ENCODE peak calls at places on chromosomes 2 and 18, in nine cellular contexts. M is tibial artery; E is NCI-H524 treated with DMSO at 0.1 percent for 48 hours; Q is stimulated activated CD4-positive, alpha-beta T cell treated with anti-CD3 and anti-CD28 coated beads, TNF-alpha, amount 100 ng/mL, for 48 hours; S is left ventricle myocardium inferior; F is left ventricle myocardium superior; V is pulmonary artery endothelial cell; W is putamen; T is cerebellum. C is an unnamed sample.
A peak's percentile ranks its signal among the peaks of the same experiment; 100 is the strongest.

GRCh38 chr2:241545113-241545512 is 13.4 kb upstream of the BOK start:
- DNase-seq in M (no peak), E (no peak), Q (no peak), S (no peak), F (peak; percentile 10), V (no peak), W (no peak), T (no peak), C (no peak)

GRCh38 chr2:199911052-199911876 is at the start of gene C2orf69:
- DNase-seq in M (peak; percentile 96), E (peak; percentile 93), Q (peak; percentile 94), S (peak; percentile 96), F (peak; percentile 96), V (peak; percentile 90), W (peak; percentile 97), T (peak; percentile 97), C (peak; percentile 95)

GRCh38 chr2:79721966-79722365 is 209.1 kb downstream of the CTNNA2 start:
- DNase-seq in M (no peak), E (no peak), Q (no peak), S (no peak), F (no peak), V (no peak), W (no peak), T (no peak), C (no peak)

GRCh38 chr18:43060020-43060419 is 55.5 kb downstream of the RIT2 start:
- DNase-seq in M (no peak), E (no peak), Q (no peak), S (no peak), F (no peak), V (no peak), W (no peak), T (no peak), C (no peak)

GRCh38 chr2:181949047-181949446 is 36.6 kb upstream of the PPP1R1C start:
- DNase-seq in M (no peak), E (no peak), Q (no peak), S (no peak), F (no peak), V (no peak), W (no peak), T (no peak), C (no peak)

GRCh38 chr2:75562513-75562864 is 1.8 kb upstream of the EVA1A start:
- DNase-seq in M (no peak), E (no peak), Q (no peak), S (no peak), F (no peak), V (no peak), W (no peak), T (no peak), C (no peak)

GRCh38 chr2:1268034-1268433 is 145.2 kb upstream of the TPO start:
- DNase-seq in M (no peak), E (no peak), Q (no peak), S (no peak), F (no peak), V (no peak), W (no peak), T (no peak), C (no peak)

GRCh38 chr2:236177967-236178909 is 10.1 kb upstream of the GBX2 start:
- DNase-seq in M (peak; percentile 45), E (peak; percentile 34), Q (no peak), S (peak; percentile 58), F (peak; percentile 73), V (no peak), W (no peak), T (peak; percentile 44), C (peak; percentile 86)

GRCh38 chr2:73907840-73908452 is 15.1 kb downstream of the ACTG2 start:
- DNase-seq in M (no peak), E (no peak), Q (no peak), S (no peak), F (no peak), V (no peak), W (no peak), T (no peak), C (peak; percentile 71)

GRCh38 chr18:63192885-63193349 is 126.7 kb downstream of the BCL2 start:
- DNase-seq in M (no peak), E (no peak), Q (no peak), S (no peak), F (no peak), V (no peak), W (no peak), T (no peak), C (no peak)

GRCh38 chr2:75047907-75048625 is 89.6 kb downstream of the POLE4 start:
- DNase-seq in M (peak; percentile 26), E (no peak), Q (no peak), S (no peak), F (no peak), V (no peak), W (no peak), T (no peak), C (no peak)

GRCh38 chr2:38997784-38998183 is 108.1 kb downstream of the ARHGEF33 start:
- DNase-seq in M (peak; percentile 26), E (no peak), Q (no peak), S (no peak), F (no peak), V (peak; percentile 57), W (no peak), T (no peak), C (no peak)

GRCh38 chr2:210366675-210367080 is 51.7 kb upstream of the MYL1 start:
- DNase-seq in M (no peak), E (peak; percentile 31), Q (no peak), S (no peak), F (no peak), V (no peak), W (no peak), T (no peak), C (no peak)

GRCh38 chr2:219454217-219454616 is 19.6 kb downstream of the SPEG start:
- DNase-seq in M (no peak), E (no peak), Q (no peak), S (no peak), F (no peak), V (no peak), W (no peak), T (no peak), C (no peak)

GRCh38 chr2:134391751-134392160 is 137.9 kb downstream of the MGAT5 start:
- DNase-seq in M (no peak), E (no peak), Q (no peak), S (no peak), F (no peak), V (no peak), W (no peak), T (no peak), C (no peak)

GRCh38 chr2:119173556-119174060 is 15.1 kb upstream of the C1QL2 start:
- DNase-seq in M (no peak), E (no peak), Q (no peak), S (no peak), F (no peak), V (no peak), W (no peak), T (no peak), C (no peak)

GRCh38 chr2:177334940-177335543 is 57.5 kb upstream of the AGPS start:
- DNase-seq in M (no peak), E (no peak), Q (no peak), S (no peak), F (no peak), V (no peak), W (peak; percentile 61), T (peak; percentile 47), C (peak; percentile 59)

GRCh38 chr18:57150828-57151227 is 3.9 kb downstream of the BOD1L2 start:
- DNase-seq in M (no peak), E (no peak), Q (no peak), S (no peak), F (peak; percentile 30), V (no peak), W (no peak), T (peak; percentile 38), C (peak; percentile 72)

GRCh38 chr2:176432439-176432838 is 163.2 kb downstream of the MTX2 start:
- DNase-seq in M (no peak), E (no peak), Q (no peak), S (no peak), F (no peak), V (no peak), W (no peak), T (no peak), C (no peak)

GRCh38 chr2:88626171-88627054 is 851 bp downstream of the EIF2AK3 start:
- DNase-seq in M (peak; percentile 37), E (no peak), Q (peak; percentile 44), S (peak; percentile 27), F (peak; percentile 52), V (no peak), W (peak; percentile 3), T (peak; percentile 22), C (peak; percentile 42)

C was measured in iPS-NIHi11.